ENCODE peak calls at places on chromosomes 16 and 17, in four cellular contexts. One of them, this sample, is unnamed.

GRCh38 chr17:21280081-21280518 is 4.4 kb upstream of the MAP2K3 start:
- DNase-seq in ascending aorta: peak
- DNase-seq in hippocampal formation: peak
- DNase-seq in prostate gland: peak
- DNase-seq in this sample: peak

GRCh38 chr16:964696-965395 is 5.9 kb downstream of the LMF1 start:
- DNase-seq in prostate gland: peak
- DNase-seq in hippocampal formation: no peak
- DNase-seq in ascending aorta: no peak
- DNase-seq in this sample: no peak

GRCh38 chr16:48525201-48526057 is 84.6 kb downstream of the N4BP1 start:
- DNase-seq in prostate gland: no peak
- DNase-seq in ascending aorta: no peak
- DNase-seq in hippocampal formation: no peak
- DNase-seq in this sample: no peak

GRCh38 chr17:59373879-59374495 is 42.5 kb downstream of the YPEL2 start:
- DNase-seq in hippocampal formation: no peak
- DNase-seq in prostate gland: no peak
- DNase-seq in ascending aorta: no peak
- DNase-seq in this sample: no peak

GRCh38 chr16:346587-346986 is 5.9 kb downstream of the AXIN1 start:
- DNase-seq in hippocampal formation: no peak
- DNase-seq in ascending aorta: no peak
- DNase-seq in prostate gland: no peak
- DNase-seq in this sample: no peak

GRCh38 chr16:54000361-54000760 is 286.2 kb downstream of the IRX3 start:
- DNase-seq in hippocampal formation: no peak
- DNase-seq in prostate gland: no peak
- DNase-seq in ascending aorta: no peak
- DNase-seq in this sample: no peak

GRCh38 chr17:7241047-7241733 is 1.1 kb downstream of the GABARAP start:
- DNase-seq in hippocampal formation: no peak
- DNase-seq in prostate gland: no peak
- DNase-seq in ascending aorta: no peak
- DNase-seq in this sample: no peak

GRCh38 chr16:54647731-54648221 is 282.9 kb upstream of the IRX5 start:
- DNase-seq in hippocampal formation: no peak
- DNase-seq in prostate gland: peak
- DNase-seq in ascending aorta: no peak
- DNase-seq in this sample: no peak

GRCh38 chr17:59863607-59864006 is 29.1 kb downstream of the TUBD1 start:
- DNase-seq in hippocampal formation: no peak
- DNase-seq in prostate gland: no peak
- DNase-seq in ascending aorta: no peak
- DNase-seq in this sample: no peak

GRCh38 chr17:79840204-79840988 is 1.2 kb upstream of the CBX4 start:
- DNase-seq in prostate gland: peak
- DNase-seq in hippocampal formation: no peak
- DNase-seq in ascending aorta: no peak
- DNase-seq in this sample: no peak

GRCh38 chr17:37551788-37552187 is 57.4 kb downstream of the SYNRG start:
- DNase-seq in prostate gland: peak
- DNase-seq in ascending aorta: no peak
- DNase-seq in hippocampal formation: no peak
- DNase-seq in this sample: no peak

GRCh38 chr16:9438991-9439390 is 347.5 kb downstream of the HAPSTR1 start:
- DNase-seq in hippocampal formation: no peak
- DNase-seq in prostate gland: no peak
- DNase-seq in ascending aorta: no peak
- DNase-seq in this sample: no peak

GRCh38 chr17:29143894-29144293 is 36.3 kb downstream of the MYO18A start:
- DNase-seq in prostate gland: no peak
- DNase-seq in ascending aorta: no peak
- DNase-seq in hippocampal formation: peak
- DNase-seq in this sample: peak

GRCh38 chr17:27538156-27538955 is 82.1 kb downstream of the KSR1 start:
- DNase-seq in prostate gland: no peak
- DNase-seq in hippocampal formation: peak
- DNase-seq in ascending aorta: no peak
- DNase-seq in this sample: no peak

GRCh38 chr16:73048292-73049050 is 543 bp upstream of the ZFHX3 start:
- DNase-seq in hippocampal formation: no peak
- DNase-seq in ascending aorta: no peak
- DNase-seq in prostate gland: peak
- DNase-seq in this sample: no peak

GRCh38 chr17:7177210-7177953 is 1.8 kb downstream of the ASGR1 start:
- DNase-seq in ascending aorta: no peak
- DNase-seq in prostate gland: peak
- DNase-seq in hippocampal formation: peak
- DNase-seq in this sample: peak

GRCh38 chr17:45387739-45388138 is 44.9 kb downstream of the ARHGAP27 start:
- DNase-seq in prostate gland: no peak
- DNase-seq in hippocampal formation: no peak
- DNase-seq in ascending aorta: no peak
- DNase-seq in this sample: no peak

GRCh38 chr17:65074778-65075250 is 18.3 kb upstream of the GNA13 start:
- DNase-seq in hippocampal formation: no peak
- DNase-seq in prostate gland: peak
- DNase-seq in ascending aorta: no peak
- DNase-seq in this sample: no peak

GRCh38 chr16:84303023-84303422 is 8.3 kb downstream of the WFDC1 start:
- DNase-seq in prostate gland: no peak
- DNase-seq in ascending aorta: no peak
- DNase-seq in hippocampal formation: no peak
- DNase-seq in this sample: no peak

GRCh38 chr16:77540656-77541055 is 105.8 kb upstream of the ADAMTS18 start:
- DNase-seq in hippocampal formation: no peak
- DNase-seq in ascending aorta: no peak
- DNase-seq in prostate gland: no peak
- DNase-seq in this sample: no peak

GRCh38 chr16:8905795-8906591 is 23.8 kb downstream of the LITAFD start:
- DNase-seq in ascending aorta: no peak
- DNase-seq in hippocampal formation: no peak
- DNase-seq in prostate gland: no peak
- DNase-seq in this sample: no peak

GRCh38 chr16:10579965-10580918 is at the start of gene EMP2:
- DNase-seq in prostate gland: peak
- DNase-seq in ascending aorta: peak
- DNase-seq in hippocampal formation: peak
- DNase-seq in this sample: peak

GRCh38 chr17:47846741-47847340 is 4.1 kb downstream of the SP6 start:
- DNase-seq in ascending aorta: no peak
- DNase-seq in prostate gland: no peak
- DNase-seq in hippocampal formation: no peak
- DNase-seq in this sample: no peak

GRCh38 chr16:58367252-58367651 is 25.0 kb upstream of the GINS3 start:
- DNase-seq in hippocampal formation: no peak
- DNase-seq in prostate gland: no peak
- DNase-seq in ascending aorta: no peak
- DNase-seq in this sample: no peak

This sample was measured in Peyer's patch.